ENCODE peak calls at places on chromosomes 16 and 17, in eight cellular contexts. Y is effector memory CD4-positive, alpha-beta T cell; T is posterior cingulate gyrus; O is NCI-H1417; S is activated gamma-delta T cell treated with Interleukin-2 at 50 U/mL for 16 hours; B is NCI-H2029 treated with DMSO at 0.1 percent for 48 hours; M is head of caudate nucleus; E is GM04504. N is an unnamed sample.

GRCh38 chr17:80877095-80877828 is 114.4 kb upstream of the CHMP6 start:
- DNase-seq in Y (no peak), B (no peak), S (peak), O (peak), E (no peak), T (peak), M (no peak), N (no peak)

GRCh38 chr16:81455720-81456494 is 11.3 kb downstream of the CMIP start:
- DNase-seq in S (no peak), M (no peak), T (no peak), Y (no peak), O (no peak), E (no peak), B (no peak), N (no peak)

GRCh38 chr16:617855-618254 is 12.9 kb upstream of the WFIKKN1 start:
- DNase-seq in B (no peak), T (peak), Y (no peak), M (no peak), S (no peak), O (no peak), E (no peak), N (no peak)

GRCh38 chr17:28545141-28545503 is 7.3 kb downstream of the UNC119 start:
- DNase-seq in T (no peak), M (no peak), Y (no peak), E (no peak), O (no peak), S (no peak), B (no peak), N (no peak)

GRCh38 chr16:17224859-17225258 is 245.9 kb downstream of the XYLT1 start:
- DNase-seq in B (peak), M (no peak), E (peak), T (no peak), Y (no peak), O (no peak), S (peak), N (peak)

GRCh38 chr16:3637371-3637923 is 17.0 kb upstream of the DNASE1 start:
- DNase-seq in S (peak), B (no peak), E (no peak), Y (no peak), M (no peak), T (no peak), O (no peak), N (no peak)

GRCh38 chr17:35578929-35579448 is 618 bp upstream of the PEX12 start:
- DNase-seq in M (no peak), O (no peak), S (no peak), B (no peak), T (no peak), Y (no peak), E (no peak), N (no peak)

GRCh38 chr16:75038036-75038959 is 39.5 kb downstream of the ZNRF1 start:
- DNase-seq in M (no peak), Y (no peak), E (no peak), O (no peak), B (no peak), S (no peak), T (no peak), N (no peak)

GRCh38 chr16:50946606-50947005 is 204.5 kb downstream of the SALL1 start:
- DNase-seq in B (no peak), S (no peak), Y (no peak), E (no peak), O (no peak), T (no peak), M (no peak), N (no peak)

GRCh38 chr16:77571463-77571862 is 136.6 kb upstream of the ADAMTS18 start:
- DNase-seq in S (no peak), M (no peak), T (no peak), O (no peak), Y (no peak), E (no peak), B (no peak), N (no peak)

GRCh38 chr17:38430316-38430715 is 2.1 kb downstream of the ARHGAP23 start:
- DNase-seq in Y (no peak), O (no peak), B (no peak), E (no peak), M (no peak), S (no peak), T (no peak), N (no peak)

GRCh38 chr16:29807426-29808218 is 1.3 kb downstream of the MAZ start:
- DNase-seq in S (peak), T (peak), E (peak), B (peak), M (peak), Y (peak), O (peak), N (peak)

GRCh38 chr17:7392696-7393612 is 1.4 kb downstream of the PLSCR3 start:
- DNase-seq in E (no peak), O (no peak), S (no peak), Y (no peak), M (no peak), T (no peak), B (no peak), N (no peak)

N was measured in H4.